ENCODE peak calls at places on chromosomes 16 and 17, in ten cellular contexts. One of them, this sample, is unnamed.

GRCh38 chr17:35046740-35047283 is 16.7 kb downstream of the RFFL start:
- DNase-seq in testis: no peak
- DNase-seq in left lung: no peak
- DNase-seq in CD8-positive, alpha-beta memory T cell: peak; percentile 17
- DNase-seq in esophagus muscularis mucosa: no peak
- DNase-seq in MG63: peak; percentile 58
- DNase-seq in left ventricle myocardium inferior: no peak
- DNase-seq in breast epithelium: no peak
- DNase-seq in CD4-positive, CD25-positive, alpha-beta regulatory T cell: peak; percentile 87
- DNase-seq in neuronal stem cell: no peak
- DNase-seq in this sample: no peak

GRCh38 chr16:11211977-11212818 is 43.8 kb downstream of the SOCS1 start:
- DNase-seq in testis: no peak
- DNase-seq in left ventricle myocardium inferior: no peak
- DNase-seq in esophagus muscularis mucosa: no peak
- DNase-seq in MG63: no peak
- DNase-seq in breast epithelium: no peak
- DNase-seq in CD4-positive, CD25-positive, alpha-beta regulatory T cell: no peak
- DNase-seq in CD8-positive, alpha-beta memory T cell: no peak
- DNase-seq in left lung: no peak
- DNase-seq in neuronal stem cell: no peak
- DNase-seq in this sample: peak; percentile 53

GRCh38 chr17:43713494-43714162 is 45.0 kb downstream of the SOST start:
- DNase-seq in left ventricle myocardium inferior: peak; percentile 40
- DNase-seq in neuronal stem cell: no peak
- DNase-seq in left lung: no peak
- DNase-seq in testis: no peak
- DNase-seq in MG63: peak; percentile 30
- DNase-seq in CD4-positive, CD25-positive, alpha-beta regulatory T cell: peak; percentile 29
- DNase-seq in esophagus muscularis mucosa: no peak
- DNase-seq in breast epithelium: no peak
- DNase-seq in CD8-positive, alpha-beta memory T cell: no peak
- DNase-seq in this sample: peak; percentile 30

GRCh38 chr17:63550816-63551639 is 751 bp downstream of the DCAF7 start:
- DNase-seq in CD4-positive, CD25-positive, alpha-beta regulatory T cell: peak; percentile 10
- DNase-seq in MG63: peak; percentile 34
- DNase-seq in breast epithelium: no peak
- DNase-seq in CD8-positive, alpha-beta memory T cell: no peak
- DNase-seq in neuronal stem cell: peak; percentile 48
- DNase-seq in esophagus muscularis mucosa: no peak
- DNase-seq in testis: peak; percentile 32
- DNase-seq in left ventricle myocardium inferior: no peak
- DNase-seq in left lung: peak; percentile 34
- DNase-seq in this sample: peak; percentile 70

GRCh38 chr17:17514361-17514992 is 18.3 kb upstream of the RASD1 start:
- DNase-seq in CD4-positive, CD25-positive, alpha-beta regulatory T cell: no peak
- DNase-seq in testis: no peak
- DNase-seq in left lung: no peak
- DNase-seq in left ventricle myocardium inferior: peak; percentile 1
- DNase-seq in esophagus muscularis mucosa: no peak
- DNase-seq in MG63: no peak
- DNase-seq in neuronal stem cell: no peak
- DNase-seq in CD8-positive, alpha-beta memory T cell: no peak
- DNase-seq in breast epithelium: no peak
- DNase-seq in this sample: no peak

GRCh38 chr16:8850279-8850885 is 18.4 kb downstream of the CARHSP1 start:
- DNase-seq in left lung: no peak
- DNase-seq in esophagus muscularis mucosa: peak; percentile 93
- DNase-seq in CD4-positive, CD25-positive, alpha-beta regulatory T cell: no peak
- DNase-seq in left ventricle myocardium inferior: peak; percentile 60
- DNase-seq in CD8-positive, alpha-beta memory T cell: no peak
- DNase-seq in MG63: peak; percentile 83
- DNase-seq in testis: no peak
- DNase-seq in neuronal stem cell: no peak
- DNase-seq in breast epithelium: no peak
- DNase-seq in this sample: peak; percentile 34

GRCh38 chr16:2791174-2791573 is 3.8 kb upstream of the PRSS33 start:
- DNase-seq in breast epithelium: no peak
- DNase-seq in CD8-positive, alpha-beta memory T cell: no peak
- DNase-seq in left lung: no peak
- DNase-seq in CD4-positive, CD25-positive, alpha-beta regulatory T cell: no peak
- DNase-seq in esophagus muscularis mucosa: no peak
- DNase-seq in left ventricle myocardium inferior: no peak
- DNase-seq in MG63: no peak
- DNase-seq in testis: no peak
- DNase-seq in neuronal stem cell: no peak
- DNase-seq in this sample: no peak

GRCh38 chr16:48378836-48379235 is 6.4 kb downstream of the SIAH1 start:
- DNase-seq in MG63: no peak
- DNase-seq in CD8-positive, alpha-beta memory T cell: no peak
- DNase-seq in testis: no peak
- DNase-seq in left lung: no peak
- DNase-seq in esophagus muscularis mucosa: no peak
- DNase-seq in breast epithelium: no peak
- DNase-seq in left ventricle myocardium inferior: no peak
- DNase-seq in neuronal stem cell: no peak
- DNase-seq in CD4-positive, CD25-positive, alpha-beta regulatory T cell: no peak
- DNase-seq in this sample: no peak

GRCh38 chr17:17300624-17301568 is 2.3 kb upstream of the NT5M start:
- DNase-seq in left ventricle myocardium inferior: peak; percentile 36
- DNase-seq in breast epithelium: no peak
- DNase-seq in neuronal stem cell: peak; percentile 71
- DNase-seq in left lung: peak; percentile 52
- DNase-seq in CD8-positive, alpha-beta memory T cell: peak; percentile 19
- DNase-seq in testis: peak; percentile 72
- DNase-seq in MG63: no peak
- DNase-seq in esophagus muscularis mucosa: no peak
- DNase-seq in CD4-positive, CD25-positive, alpha-beta regulatory T cell: peak; percentile 46
- DNase-seq in this sample: no peak

GRCh38 chr16:30185683-30186421 is 2.5 kb downstream of the CORO1A start:
- DNase-seq in CD8-positive, alpha-beta memory T cell: peak; percentile 72
- DNase-seq in left lung: peak; percentile 77
- DNase-seq in CD4-positive, CD25-positive, alpha-beta regulatory T cell: peak; percentile 98
- DNase-seq in testis: no peak
- DNase-seq in breast epithelium: no peak
- DNase-seq in neuronal stem cell: no peak
- DNase-seq in esophagus muscularis mucosa: peak; percentile 94
- DNase-seq in MG63: no peak
- DNase-seq in left ventricle myocardium inferior: peak; percentile 60
- DNase-seq in this sample: peak; percentile 51

GRCh38 chr16:8645831-8646230 is 24.3 kb downstream of the METTL22 start:
- DNase-seq in CD4-positive, CD25-positive, alpha-beta regulatory T cell: no peak
- DNase-seq in left ventricle myocardium inferior: no peak
- DNase-seq in breast epithelium: no peak
- DNase-seq in testis: no peak
- DNase-seq in neuronal stem cell: no peak
- DNase-seq in CD8-positive, alpha-beta memory T cell: no peak
- DNase-seq in MG63: no peak
- DNase-seq in left lung: no peak
- DNase-seq in esophagus muscularis mucosa: no peak
- DNase-seq in this sample: no peak

DNA sequence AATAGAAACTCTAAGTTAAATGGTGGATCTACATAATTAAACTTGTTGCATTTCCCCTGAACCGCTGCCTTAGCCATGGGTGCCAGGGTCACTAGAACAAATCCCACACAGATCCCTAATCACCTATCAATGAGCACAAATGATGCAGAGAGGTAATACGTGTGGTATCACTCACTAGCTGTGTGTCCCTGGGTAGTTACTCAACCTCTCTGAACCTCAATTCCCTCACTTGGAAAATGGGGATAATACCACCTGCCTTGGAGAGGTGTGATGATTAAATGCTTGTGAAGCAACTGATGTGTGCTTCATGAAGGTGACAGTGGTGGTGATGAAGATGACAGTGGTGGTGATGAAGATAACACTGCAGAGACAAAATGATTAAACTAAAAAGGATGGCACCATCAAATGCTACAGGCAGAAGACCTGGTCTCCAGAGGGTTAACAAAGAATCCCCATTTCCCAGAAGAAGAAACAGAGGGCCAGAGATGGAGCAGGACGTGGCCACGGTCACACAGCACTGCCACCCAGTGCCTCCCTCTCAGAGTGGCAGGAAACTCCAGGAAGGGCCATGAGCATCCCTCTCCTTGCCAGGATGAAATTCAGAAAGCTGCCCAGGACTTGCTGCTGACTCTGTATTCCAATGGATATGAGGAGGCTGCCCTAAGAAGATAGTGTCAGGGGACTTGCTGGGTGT is 17.9 kb upstream of the FOXF1 start:
- DNase-seq in neuronal stem cell: no peak
- DNase-seq in CD8-positive, alpha-beta memory T cell: no peak
- DNase-seq in esophagus muscularis mucosa: no peak
- DNase-seq in breast epithelium: no peak
- DNase-seq in CD4-positive, CD25-positive, alpha-beta regulatory T cell: no peak
- DNase-seq in left lung: no peak
- DNase-seq in testis: no peak
- DNase-seq in MG63: no peak
- DNase-seq in left ventricle myocardium inferior: no peak
- DNase-seq in this sample: no peak
- H3K27me3 ChIP-seq in neuronal stem cell: peaks cover 41% of the 10 kb centered on the region
- H3K27me3 ChIP-seq in CD8-positive, alpha-beta memory T cell: peaks cover 9% of the 10 kb centered on the region
- H3K27me3 ChIP-seq in esophagus muscularis mucosa: no peaks in the 10 kb centered on the region
- H3K27me3 ChIP-seq in breast epithelium: peaks cover 98% of the 10 kb centered on the region
- H3K27me3 ChIP-seq in CD4-positive, CD25-positive, alpha-beta regulatory T cell: peaks cover 21% of the 10 kb centered on the region
- H3K27me3 ChIP-seq in left lung: peaks cover 89% of the 10 kb centered on the region
- H3K27me3 ChIP-seq in testis: no peaks in the 10 kb centered on the region
- H3K27me3 ChIP-seq in MG63: no peaks in the 10 kb centered on the region
- H3K27me3 ChIP-seq in left ventricle myocardium inferior: peaks cover 100% of the 10 kb centered on the region
- H3K27me3 ChIP-seq in this sample: no peaks in the 10 kb centered on the region

DNA sequence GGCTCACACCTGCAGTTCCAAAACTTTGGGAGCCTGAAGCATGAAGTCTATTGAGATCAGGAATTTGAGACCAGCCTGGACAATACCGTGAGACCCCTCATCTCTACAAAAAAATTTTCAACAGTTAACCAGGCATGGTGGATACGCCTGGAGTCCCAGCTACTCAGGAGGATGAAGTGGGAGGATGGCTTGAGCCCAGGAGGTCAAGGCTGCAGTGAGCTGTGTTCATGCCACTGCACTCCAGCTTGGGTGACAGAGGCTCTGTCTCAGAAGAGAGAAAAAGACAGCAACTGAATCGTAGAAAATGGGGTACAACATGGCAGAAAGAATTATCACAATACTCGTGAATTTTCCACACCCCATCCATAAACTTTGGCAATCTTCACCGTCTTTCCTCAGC is 3.2 kb downstream of the CRK start:
- DNase-seq in CD4-positive, CD25-positive, alpha-beta regulatory T cell: no peak
- DNase-seq in left lung: no peak
- DNase-seq in MG63: no peak
- DNase-seq in esophagus muscularis mucosa: no peak
- DNase-seq in left ventricle myocardium inferior: no peak
- DNase-seq in testis: peak; percentile 64
- DNase-seq in neuronal stem cell: no peak
- DNase-seq in breast epithelium: no peak
- DNase-seq in CD8-positive, alpha-beta memory T cell: no peak
- DNase-seq in this sample: no peak
- H3K4me3 ChIP-seq in CD4-positive, CD25-positive, alpha-beta regulatory T cell: no peak overlapping the region
- H3K4me3 ChIP-seq in left lung: no peak overlapping the region
- H3K4me3 ChIP-seq in MG63: no peak overlapping the region
- H3K4me3 ChIP-seq in esophagus muscularis mucosa: no peak overlapping the region
- H3K4me3 ChIP-seq in left ventricle myocardium inferior: no peak overlapping the region
- H3K4me3 ChIP-seq in testis: no peak overlapping the region
- H3K4me3 ChIP-seq in neuronal stem cell: no peak overlapping the region
- H3K4me3 ChIP-seq in breast epithelium: no peak overlapping the region
- H3K4me3 ChIP-seq in CD8-positive, alpha-beta memory T cell: no peak overlapping the region
- H3K4me3 ChIP-seq in this sample: no peak overlapping the region

GRCh38 chr16:89418352-89418751 is 72.0 kb downstream of the ANKRD11 start:
- DNase-seq in left lung: no peak
- DNase-seq in MG63: no peak
- DNase-seq in breast epithelium: no peak
- DNase-seq in left ventricle myocardium inferior: no peak
- DNase-seq in esophagus muscularis mucosa: no peak
- DNase-seq in testis: no peak
- DNase-seq in CD4-positive, CD25-positive, alpha-beta regulatory T cell: no peak
- DNase-seq in neuronal stem cell: no peak
- DNase-seq in CD8-positive, alpha-beta memory T cell: no peak
- DNase-seq in this sample: no peak

GRCh38 chr16:89412811-89413210 is 77.5 kb downstream of the ANKRD11 start:
- DNase-seq in testis: no peak
- DNase-seq in CD4-positive, CD25-positive, alpha-beta regulatory T cell: no peak
- DNase-seq in CD8-positive, alpha-beta memory T cell: no peak
- DNase-seq in MG63: no peak
- DNase-seq in left lung: no peak
- DNase-seq in esophagus muscularis mucosa: no peak
- DNase-seq in neuronal stem cell: peak; percentile 41
- DNase-seq in left ventricle myocardium inferior: peak; percentile 53
- DNase-seq in breast epithelium: no peak
- DNase-seq in this sample: peak; percentile 48

GRCh38 chr16:89420204-89420603 is 70.2 kb downstream of the ANKRD11 start:
- DNase-seq in testis: no peak
- DNase-seq in left ventricle myocardium inferior: no peak
- DNase-seq in CD8-positive, alpha-beta memory T cell: no peak
- DNase-seq in CD4-positive, CD25-positive, alpha-beta regulatory T cell: no peak
- DNase-seq in left lung: no peak
- DNase-seq in esophagus muscularis mucosa: no peak
- DNase-seq in neuronal stem cell: no peak
- DNase-seq in breast epithelium: no peak
- DNase-seq in MG63: no peak
- DNase-seq in this sample: no peak

GRCh38 chr16:89413811-89414585 is 76.4 kb downstream of the ANKRD11 start:
- DNase-seq in left lung: no peak
- DNase-seq in testis: no peak
- DNase-seq in neuronal stem cell: no peak
- DNase-seq in MG63: no peak
- DNase-seq in CD8-positive, alpha-beta memory T cell: no peak
- DNase-seq in CD4-positive, CD25-positive, alpha-beta regulatory T cell: no peak
- DNase-seq in left ventricle myocardium inferior: peak; percentile 47
- DNase-seq in esophagus muscularis mucosa: no peak
- DNase-seq in breast epithelium: no peak
- DNase-seq in this sample: no peak

DNA sequence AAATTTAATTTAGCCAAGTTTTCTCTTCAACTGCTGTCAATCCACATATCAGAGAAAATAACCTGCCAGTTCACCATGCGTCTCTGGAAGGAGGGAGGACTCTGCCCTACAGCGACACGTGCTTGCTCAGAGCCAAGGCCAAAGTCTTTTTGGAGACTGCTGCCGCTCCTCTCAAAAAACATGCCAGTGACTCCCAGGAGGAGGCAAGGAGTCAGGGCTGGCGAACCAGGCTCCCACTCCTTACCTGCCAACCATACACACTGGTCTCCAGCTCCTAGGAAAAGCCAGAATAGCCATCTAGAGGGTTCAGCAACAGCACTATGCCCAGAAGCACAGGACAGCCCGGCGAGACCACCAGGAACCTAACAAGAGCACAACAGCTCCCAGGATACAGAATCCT is 73.0 kb downstream of the ANKRD11 start:
- DNase-seq in CD4-positive, CD25-positive, alpha-beta regulatory T cell: no peak
- DNase-seq in esophagus muscularis mucosa: no peak
- DNase-seq in testis: no peak
- DNase-seq in MG63: no peak
- DNase-seq in left ventricle myocardium inferior: no peak
- DNase-seq in neuronal stem cell: no peak
- DNase-seq in breast epithelium: no peak
- DNase-seq in CD8-positive, alpha-beta memory T cell: no peak
- DNase-seq in left lung: no peak
- DNase-seq in this sample: no peak
- H3K27me3 ChIP-seq in CD4-positive, CD25-positive, alpha-beta regulatory T cell: no peaks in the 10 kb centered on the region
- H3K27me3 ChIP-seq in esophagus muscularis mucosa: no peaks in the 10 kb centered on the region
- H3K27me3 ChIP-seq in testis: no peaks in the 10 kb centered on the region
- H3K27me3 ChIP-seq in MG63: no peaks in the 10 kb centered on the region
- H3K27me3 ChIP-seq in left ventricle myocardium inferior: no peaks in the 10 kb centered on the region
- H3K27me3 ChIP-seq in neuronal stem cell: no peaks in the 10 kb centered on the region
- H3K27me3 ChIP-seq in breast epithelium: no peaks in the 10 kb centered on the region
- H3K27me3 ChIP-seq in CD8-positive, alpha-beta memory T cell: no peaks in the 10 kb centered on the region
- H3K27me3 ChIP-seq in left lung: no peaks in the 10 kb centered on the region
- H3K27me3 ChIP-seq in this sample: no peaks in the 10 kb centered on the region

GRCh38 chr16:17466876-17467275 is 3.9 kb downstream of the XYLT1 start:
- DNase-seq in MG63: no peak
- DNase-seq in left lung: no peak
- DNase-seq in esophagus muscularis mucosa: no peak
- DNase-seq in neuronal stem cell: no peak
- DNase-seq in CD8-positive, alpha-beta memory T cell: no peak
- DNase-seq in CD4-positive, CD25-positive, alpha-beta regulatory T cell: no peak
- DNase-seq in left ventricle myocardium inferior: no peak
- DNase-seq in testis: no peak
- DNase-seq in breast epithelium: no peak
- DNase-seq in this sample: no peak
- H3K4me3 ChIP-seq in MG63: no peak overlapping the region
- H3K4me3 ChIP-seq in left lung: no peak overlapping the region
- H3K4me3 ChIP-seq in esophagus muscularis mucosa: peak overlapping the region; percentile 80
- H3K4me3 ChIP-seq in neuronal stem cell: no peak overlapping the region
- H3K4me3 ChIP-seq in CD8-positive, alpha-beta memory T cell: no peak overlapping the region
- H3K4me3 ChIP-seq in CD4-positive, CD25-positive, alpha-beta regulatory T cell: no peak overlapping the region
- H3K4me3 ChIP-seq in left ventricle myocardium inferior: no peak overlapping the region
- H3K4me3 ChIP-seq in testis: no peak overlapping the region
- H3K4me3 ChIP-seq in breast epithelium: no peak overlapping the region
- H3K4me3 ChIP-seq in this sample: no peak overlapping the region